ENCODE peak calls at places on chromosomes 7 and 10, in four cellular contexts. J is AG04449; S is AG10803; O is CD8-positive, alpha-beta T cell. N is an unnamed sample.

GRCh38 chr10:128053356-128053755 is 72.9 kb downstream of the MKI67 start:
- DNase-seq in S (no peak), O (no peak), J (no peak), N (no peak)

GRCh38 chr7:10537764-10538163 is 435.9 kb upstream of the PHF14 start:
- DNase-seq in S (no peak), O (no peak), J (no peak), N (no peak)

GRCh38 chr7:119037941-119038340 is 813.4 kb downstream of the ANKRD7 start:
- DNase-seq in S (no peak), O (no peak), J (no peak), N (no peak)

GRCh38 chr10:132676193-132676891 is 109.6 kb downstream of the NKX6-2 start:
- DNase-seq in J (no peak), O (no peak), S (no peak), N (peak; percentile 8)

GRCh38 chr7:110373514-110374258 is 717.2 kb upstream of the LRRN3 start:
- DNase-seq in J (no peak), S (no peak), O (no peak), N (no peak)

GRCh38 chr7:2570021-2570420 is 11.2 kb downstream of the IQCE start:
- DNase-seq in O (no peak), J (no peak), S (no peak), N (no peak)

GRCh38 chr10:132696204-132696603 is 89.7 kb downstream of the NKX6-2 start:
- DNase-seq in O (no peak), J (no peak), S (no peak), N (peak; percentile 2)

GRCh38 chr7:73811760-73812168 is 19.0 kb upstream of the CLDN4 start:
- DNase-seq in J (no peak), S (peak; percentile 51), O (peak; percentile 56), N (peak; percentile 74)

GRCh38 chr10:62327897-62328296 is 46.3 kb upstream of the ZNF365 start:
- DNase-seq in O (no peak), S (peak; percentile 71), J (no peak), N (no peak)

GRCh38 chr10:95268438-95268837 is 22.4 kb downstream of the PDLIM1 start:
- DNase-seq in J (no peak), S (no peak), O (no peak), N (no peak)

GRCh38 chr7:66844552-66845381 is 76.3 kb upstream of the TMEM248 start:
- DNase-seq in S (peak; percentile 97), O (peak; percentile 99), J (peak; percentile 82), N (peak; percentile 94)

GRCh38 chr10:102227050-102227449 is 951 bp downstream of the ELOVL3 start:
- DNase-seq in S (peak; percentile 93), O (no peak), J (no peak), N (no peak)

GRCh38 chr7:151901313-151901669 is 24.4 kb upstream of the PRKAG2 start:
- DNase-seq in S (no peak), O (no peak), J (no peak), N (no peak)

GRCh38 chr10:120946497-120946896 is 95.3 kb downstream of the WDR11 start:
- DNase-seq in S (no peak), O (no peak), J (no peak), N (no peak)

GRCh38 chr7:64310426-64310825 is 3.3 kb upstream of the ZNF736 start:
- DNase-seq in S (no peak), J (no peak), O (no peak), N (no peak)

GRCh38 chr10:125060486-125060850 is 99.9 kb downstream of the CTBP2 start:
- DNase-seq in O (no peak), J (no peak), S (peak; percentile 57), N (no peak)

GRCh38 chr10:31549936-31550335 is 230.9 kb downstream of the ZEB1 start:
- DNase-seq in J (no peak), S (peak; percentile 88), O (no peak), N (no peak)

GRCh38 chr10:70331486-70332268 is 47.9 kb upstream of the NPFFR1 start:
- DNase-seq in O (no peak), S (peak; percentile 93), J (peak; percentile 68), N (peak; percentile 85)

GRCh38 chr7:27961255-27961654 is 219.3 kb downstream of the JAZF1 start:
- DNase-seq in J (peak; percentile 12), S (peak; percentile 58), O (no peak), N (no peak)

GRCh38 chr10:117734626-117735405 is 192.3 kb downstream of the EMX2 start:
- DNase-seq in O (no peak), J (no peak), S (no peak), N (no peak)

GRCh38 chr7:2808891-2809660 is 35.0 kb downstream of the GNA12 start:
- DNase-seq in O (no peak), S (no peak), J (no peak), N (no peak)

GRCh38 chr10:64813391-64813790 is 1292.2 kb downstream of the REEP3 start:
- DNase-seq in O (no peak), J (no peak), S (no peak), N (no peak)

GRCh38 chr10:75108684-75109458 is 2.6 kb upstream of the SAMD8 start:
- DNase-seq in S (peak; percentile 9), O (no peak), J (no peak), N (no peak)

GRCh38 chr7:156069897-156070296 is 257.6 kb upstream of the SHH start:
- DNase-seq in J (no peak), S (no peak), O (no peak), N (no peak)

GRCh38 chr10:122298206-122298597 is 27.1 kb downstream of the BTBD16 start:
- DNase-seq in S (no peak), J (no peak), O (no peak), N (no peak)

GRCh38 chr10:93784059-93784458 is 26.3 kb downstream of the LGI1 start:
- DNase-seq in S (no peak), J (no peak), O (no peak), N (no peak)
- TF ChIP-seq CTCF in S (no peak), J (no peak), O (no peak), N (no peak)

GRCh38 chr7:31126976-31127375 is 74.9 kb downstream of the ADCYAP1R1 start:
- DNase-seq in O (no peak), S (peak; percentile 16), J (no peak), N (no peak)
- TF ChIP-seq CTCF in O (no peak), S (peak; percentile 47), J (peak; percentile 13), N (peak; percentile 50)

GRCh38 chr7:127413962-127414361 is 21.5 kb upstream of the ZNF800 start:
- DNase-seq in O (no peak), J (no peak), S (no peak), N (no peak)

GRCh38 chr7:127415060-127415742 is 22.7 kb upstream of the ZNF800 start:
- DNase-seq in S (no peak), J (no peak), O (no peak), N (no peak)

GRCh38 chr7:127409629-127410028 is 17.1 kb upstream of the ZNF800 start:
- DNase-seq in S (peak; percentile 22), J (no peak), O (no peak), N (no peak)

GRCh38 chr7:127417346-127417745 is 24.8 kb upstream of the ZNF800 start:
- DNase-seq in S (no peak), O (no peak), J (no peak), N (no peak)

GRCh38 chr7:127413326-127413725 is 20.8 kb upstream of the ZNF800 start:
- DNase-seq in S (no peak), O (no peak), J (no peak), N (no peak)
- TF ChIP-seq CTCF in S (no peak), O (no peak), J (no peak), N (no peak)

DNA sequence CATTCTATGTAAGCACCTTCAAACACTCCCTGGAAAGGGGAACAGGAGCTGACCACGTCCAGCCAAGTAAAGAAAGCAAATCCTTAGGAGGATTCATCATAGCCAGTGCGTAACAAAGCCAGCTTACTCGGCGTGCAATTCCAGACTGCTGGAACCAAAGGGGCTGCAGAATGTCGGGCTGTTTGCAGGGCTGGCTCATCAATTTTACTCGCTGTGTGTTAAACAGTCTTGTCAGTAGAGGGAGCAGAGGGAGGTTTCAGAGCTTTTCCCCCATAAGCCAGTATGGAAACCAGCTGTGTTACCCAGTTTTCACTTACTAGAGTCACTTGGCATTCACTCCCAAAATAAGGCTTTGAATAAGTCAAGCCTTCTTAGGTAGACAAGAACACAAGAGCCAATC is 127.1 kb downstream of the KMT2E start:
- DNase-seq in S (peak; percentile 58), J (peak; percentile 16), O (no peak), N (no peak)
- TF ChIP-seq CTCF in S (peak; percentile 71), J (peak; percentile 58), O (no peak), N (peak; percentile 53)

GRCh38 chr10:71396714-71397339 is at the start of gene CDH23:
- DNase-seq in O (no peak), S (no peak), J (no peak), N (no peak)

GRCh38 chr10:71396084-71396713 is 521 bp upstream of the CDH23 start:
- DNase-seq in O (no peak), J (no peak), S (no peak), N (no peak)

GRCh38 chr10:71394926-71395562 is 1.7 kb upstream of the CDH23 start:
- DNase-seq in J (no peak), O (no peak), S (no peak), N (no peak)

GRCh38 chr10:71393841-71394475 is 2.8 kb upstream of the CDH23 start:
- DNase-seq in O (no peak), S (no peak), J (no peak), N (no peak)

GRCh38 chr10:71395621-71396020 is 1.1 kb upstream of the CDH23 start:
- DNase-seq in O (no peak), J (no peak), S (no peak), N (no peak)
- TF ChIP-seq CTCF in O (no peak), J (no peak), S (no peak), N (no peak)

GRCh38 chr10:89552213-89552612 is 16.8 kb upstream of the SLC16A12 start:
- DNase-seq in J (no peak), O (no peak), S (no peak), N (no peak)

GRCh38 chr10:89556590-89556989 is 21.2 kb upstream of the SLC16A12 start:
- DNase-seq in J (no peak), O (no peak), S (peak; percentile 20), N (no peak)

GRCh38 chr10:89554433-89554832 is 19.0 kb upstream of the SLC16A12 start:
- DNase-seq in J (no peak), S (no peak), O (no peak), N (no peak)

GRCh38 chr10:89553064-89553734 is 17.8 kb upstream of the SLC16A12 start:
- DNase-seq in S (peak; percentile 94), O (no peak), J (peak; percentile 81), N (no peak)

GRCh38 chr10:89555688-89556445 is 20.5 kb upstream of the SLC16A12 start:
- DNase-seq in J (no peak), S (peak; percentile 13), O (no peak), N (no peak)
- TF ChIP-seq CTCF in J (no peak), S (peak; percentile 23), O (no peak), N (peak; percentile 38)

GRCh38 chr7:142188159-142188558 is 69.7 kb downstream of the PRSS58 start:
- DNase-seq in J (no peak), S (no peak), O (no peak), N (no peak)

GRCh38 chr7:142194201-142194600 is 63.7 kb downstream of the PRSS58 start:
- DNase-seq in S (no peak), O (no peak), J (no peak), N (no peak)

GRCh38 chr7:142185069-142185468 is 72.8 kb downstream of the PRSS58 start:
- DNase-seq in J (no peak), O (no peak), S (no peak), N (no peak)

DNA sequence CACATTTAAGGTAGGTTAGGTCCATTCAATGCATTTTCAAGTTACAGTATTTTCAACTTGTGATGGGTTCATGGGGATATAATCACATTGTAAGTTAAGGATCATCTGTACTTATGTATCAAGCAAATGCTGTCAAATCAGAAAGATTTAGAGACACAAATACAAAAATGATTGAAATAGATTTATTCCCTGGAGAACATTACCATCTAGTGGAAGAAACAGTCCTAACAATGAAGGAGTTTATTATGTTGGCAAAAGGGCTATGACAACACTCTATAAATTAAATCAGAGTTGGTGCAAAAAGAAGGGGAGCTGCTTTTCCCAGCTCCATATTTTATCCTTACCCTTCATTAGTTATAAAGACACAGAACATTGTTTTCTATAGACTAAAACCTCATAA is 69.0 kb downstream of the PRSS58 start:
- DNase-seq in O (no peak), J (no peak), S (no peak), N (no peak)
- TF ChIP-seq CTCF in O (no peak), J (no peak), S (no peak), N (peak; percentile 47)